ENCODE peak calls at places on chromosomes 7 and 10, in four cellular contexts. One of them, this sample, is unnamed.

GRCh38 chr7:85705076-85705475 is 518.2 kb upstream of the SEMA3D start:
- DNase-seq in PC-9: no peak
- DNase-seq in tibial artery: no peak
- DNase-seq in CD8-positive, alpha-beta T cell: no peak
- DNase-seq in this sample: no peak

GRCh38 chr7:6272481-6273323 is at the start of gene CYTH3:
- DNase-seq in PC-9: peak
- DNase-seq in tibial artery: peak
- DNase-seq in CD8-positive, alpha-beta T cell: peak
- DNase-seq in this sample: peak

GRCh38 chr7:30252885-30253795 is 31.3 kb upstream of the ZNRF2 start:
- DNase-seq in CD8-positive, alpha-beta T cell: no peak
- DNase-seq in tibial artery: peak
- DNase-seq in PC-9: peak
- DNase-seq in this sample: no peak

GRCh38 chr10:15163261-15163864 is 5.1 kb downstream of the NMT2 start:
- DNase-seq in tibial artery: no peak
- DNase-seq in PC-9: no peak
- DNase-seq in CD8-positive, alpha-beta T cell: no peak
- DNase-seq in this sample: no peak

GRCh38 chr7:115825736-115826135 is 204.8 kb downstream of the TFEC start:
- DNase-seq in tibial artery: no peak
- DNase-seq in PC-9: no peak
- DNase-seq in CD8-positive, alpha-beta T cell: no peak
- DNase-seq in this sample: no peak

GRCh38 chr7:100855515-100855914 is 3.0 kb downstream of the SLC12A9 start:
- DNase-seq in PC-9: no peak
- DNase-seq in tibial artery: no peak
- DNase-seq in CD8-positive, alpha-beta T cell: no peak
- DNase-seq in this sample: no peak

GRCh38 chr7:138024765-138025164 is 22.9 kb upstream of the CREB3L2 start:
- DNase-seq in CD8-positive, alpha-beta T cell: no peak
- DNase-seq in PC-9: no peak
- DNase-seq in tibial artery: no peak
- DNase-seq in this sample: no peak

GRCh38 chr10:97570789-97571536 is 1.6 kb upstream of the ANKRD2 start:
- DNase-seq in PC-9: peak
- DNase-seq in CD8-positive, alpha-beta T cell: no peak
- DNase-seq in tibial artery: no peak
- DNase-seq in this sample: no peak

GRCh38 chr7:103010220-103010607 is 64.4 kb downstream of the FBXL13 start:
- DNase-seq in CD8-positive, alpha-beta T cell: no peak
- DNase-seq in tibial artery: no peak
- DNase-seq in PC-9: no peak
- DNase-seq in this sample: no peak

GRCh38 chr7:88694207-88694606 is 65.3 kb upstream of the ZNF804B start:
- DNase-seq in tibial artery: no peak
- DNase-seq in PC-9: no peak
- DNase-seq in CD8-positive, alpha-beta T cell: no peak
- DNase-seq in this sample: no peak

GRCh38 chr7:131948434-131949053 is 392.1 kb upstream of the PODXL start:
- DNase-seq in tibial artery: peak
- DNase-seq in PC-9: peak
- DNase-seq in CD8-positive, alpha-beta T cell: no peak
- DNase-seq in this sample: no peak

GRCh38 chr10:122688293-122688989 is 11.2 kb downstream of the C10orf120 start:
- DNase-seq in PC-9: peak
- DNase-seq in tibial artery: peak
- DNase-seq in CD8-positive, alpha-beta T cell: no peak
- DNase-seq in this sample: no peak

GRCh38 chr7:124246262-124246863 is 213.5 kb upstream of the TMEM229A start:
- DNase-seq in CD8-positive, alpha-beta T cell: no peak
- DNase-seq in PC-9: no peak
- DNase-seq in tibial artery: no peak
- DNase-seq in this sample: no peak

GRCh38 chr10:1939016-1939415 is 201.7 kb upstream of the ADARB2 start:
- DNase-seq in PC-9: no peak
- DNase-seq in CD8-positive, alpha-beta T cell: peak
- DNase-seq in tibial artery: no peak
- DNase-seq in this sample: no peak

GRCh38 chr7:113764401-113765035 is 154.3 kb downstream of the PPP1R3A start:
- DNase-seq in CD8-positive, alpha-beta T cell: no peak
- DNase-seq in tibial artery: no peak
- DNase-seq in PC-9: no peak
- DNase-seq in this sample: no peak

GRCh38 chr7:113086431-113086888 is at the start of gene GPR85:
- DNase-seq in PC-9: peak
- DNase-seq in CD8-positive, alpha-beta T cell: peak
- DNase-seq in tibial artery: peak
- DNase-seq in this sample: peak

GRCh38 chr10:76550806-76551205 is 1086.8 kb downstream of the KCNMA1 start:
- DNase-seq in PC-9: no peak
- DNase-seq in tibial artery: no peak
- DNase-seq in CD8-positive, alpha-beta T cell: no peak
- DNase-seq in this sample: peak

GRCh38 chr7:16421333-16422099 is at the start of gene CRPPA:
- DNase-seq in tibial artery: no peak
- DNase-seq in CD8-positive, alpha-beta T cell: peak
- DNase-seq in PC-9: peak
- DNase-seq in this sample: no peak

GRCh38 chr7:113831509-113831908 is 87.3 kb downstream of the PPP1R3A start:
- DNase-seq in PC-9: no peak
- DNase-seq in tibial artery: no peak
- DNase-seq in CD8-positive, alpha-beta T cell: no peak
- DNase-seq in this sample: no peak

GRCh38 chr7:133770863-133771492 is 356.2 kb upstream of the LRGUK start:
- DNase-seq in PC-9: no peak
- DNase-seq in CD8-positive, alpha-beta T cell: no peak
- DNase-seq in tibial artery: no peak
- DNase-seq in this sample: no peak

GRCh38 chr7:147535619-147536200 is 1054.9 kb upstream of the C7orf33 start:
- DNase-seq in PC-9: no peak
- DNase-seq in CD8-positive, alpha-beta T cell: no peak
- DNase-seq in tibial artery: no peak
- DNase-seq in this sample: no peak

GRCh38 chr10:17426263-17426600 is 28.2 kb downstream of the ST8SIA6 start:
- DNase-seq in tibial artery: no peak
- DNase-seq in PC-9: no peak
- DNase-seq in CD8-positive, alpha-beta T cell: no peak
- DNase-seq in this sample: no peak

GRCh38 chr7:35725280-35725680 is 30.3 kb upstream of the HERPUD2 start:
- DNase-seq in CD8-positive, alpha-beta T cell: peak
- DNase-seq in PC-9: no peak
- DNase-seq in tibial artery: no peak
- DNase-seq in this sample: no peak

GRCh38 chr7:44396931-44397525 is 71.6 kb upstream of the CAMK2B start:
- DNase-seq in PC-9: no peak
- DNase-seq in CD8-positive, alpha-beta T cell: no peak
- DNase-seq in tibial artery: no peak
- DNase-seq in this sample: no peak

GRCh38 chr7:729154-730000 is 2.3 kb upstream of the PRKAR1B start:
- DNase-seq in CD8-positive, alpha-beta T cell: no peak
- DNase-seq in tibial artery: no peak
- DNase-seq in PC-9: no peak
- DNase-seq in this sample: no peak

GRCh38 chr10:59625842-59626522 is 83.7 kb downstream of the SLC16A9 start:
- DNase-seq in CD8-positive, alpha-beta T cell: peak
- DNase-seq in PC-9: peak
- DNase-seq in tibial artery: no peak
- DNase-seq in this sample: peak

GRCh38 chr7:127962589-127963361 is 68.5 kb downstream of the LRRC4 start:
- DNase-seq in tibial artery: no peak
- DNase-seq in PC-9: no peak
- DNase-seq in CD8-positive, alpha-beta T cell: no peak
- DNase-seq in this sample: no peak

GRCh38 chr10:77328272-77328816 is 309.3 kb downstream of the KCNMA1 start:
- DNase-seq in tibial artery: no peak
- DNase-seq in PC-9: peak
- DNase-seq in CD8-positive, alpha-beta T cell: peak
- DNase-seq in this sample: no peak

GRCh38 chr7:113464096-113464855 is 345.9 kb upstream of the SMIM30 start:
- DNase-seq in CD8-positive, alpha-beta T cell: no peak
- DNase-seq in tibial artery: no peak
- DNase-seq in PC-9: no peak
- DNase-seq in this sample: no peak

GRCh38 chr10:114684822-114685209 is 26.7 kb upstream of the ABLIM1 start:
- DNase-seq in PC-9: no peak
- DNase-seq in CD8-positive, alpha-beta T cell: no peak
- DNase-seq in tibial artery: no peak
- DNase-seq in this sample: no peak

GRCh38 chr7:134820295-134820694 is 40.9 kb downstream of the CALD1 start:
- DNase-seq in tibial artery: no peak
- DNase-seq in CD8-positive, alpha-beta T cell: no peak
- DNase-seq in PC-9: no peak
- DNase-seq in this sample: no peak
- H3K27ac ChIP-seq in tibial artery: peak
- H3K27ac ChIP-seq in CD8-positive, alpha-beta T cell: no peak
- H3K27ac ChIP-seq in PC-9: no peak
- H3K27ac ChIP-seq in this sample: peak

DNA sequence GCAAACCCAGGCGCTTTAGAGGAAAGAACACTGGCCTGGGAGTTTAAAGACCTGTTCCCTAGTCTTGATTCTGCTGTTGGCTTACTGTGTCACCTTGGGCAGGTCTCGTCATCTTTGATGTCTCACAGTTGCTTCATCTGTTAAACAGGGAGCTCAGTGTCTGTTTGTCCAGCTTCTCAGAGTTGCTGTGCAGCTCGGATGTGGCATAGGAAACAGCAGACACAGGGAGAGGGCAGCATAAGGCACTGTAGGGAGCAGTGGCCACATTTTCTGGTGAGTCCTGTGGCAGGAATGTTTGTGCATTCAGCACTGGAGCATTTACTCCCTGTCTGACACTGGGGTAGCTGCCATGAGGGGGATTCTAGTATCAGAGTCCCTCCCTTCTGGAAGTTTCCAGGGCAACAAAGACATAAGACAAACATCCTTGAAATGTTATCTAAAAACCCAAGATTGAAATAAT is 2.0 kb downstream of the REPIN1 start:
- DNase-seq in tibial artery: no peak
- DNase-seq in PC-9: no peak
- DNase-seq in CD8-positive, alpha-beta T cell: no peak
- DNase-seq in this sample: no peak
- H3K27ac ChIP-seq in tibial artery: peak
- H3K27ac ChIP-seq in PC-9: no peak
- H3K27ac ChIP-seq in CD8-positive, alpha-beta T cell: no peak
- H3K27ac ChIP-seq in this sample: no peak

GRCh38 chr7:125847055-125847454 is 917.4 kb upstream of the POT1 start:
- DNase-seq in PC-9: no peak
- DNase-seq in CD8-positive, alpha-beta T cell: no peak
- DNase-seq in tibial artery: no peak
- DNase-seq in this sample: no peak
- H3K27ac ChIP-seq in PC-9: no peak
- H3K27ac ChIP-seq in CD8-positive, alpha-beta T cell: no peak
- H3K27ac ChIP-seq in tibial artery: no peak
- H3K27ac ChIP-seq in this sample: no peak

GRCh38 chr10:31583358-31583757 is 264.3 kb downstream of the ZEB1 start:
- DNase-seq in CD8-positive, alpha-beta T cell: no peak
- DNase-seq in PC-9: no peak
- DNase-seq in tibial artery: no peak
- DNase-seq in this sample: no peak
- H3K27ac ChIP-seq in CD8-positive, alpha-beta T cell: no peak
- H3K27ac ChIP-seq in PC-9: peak
- H3K27ac ChIP-seq in tibial artery: no peak
- H3K27ac ChIP-seq in this sample: peak

GRCh38 chr10:101130141-101130540 is 959 bp upstream of the TLX1 start:
- DNase-seq in CD8-positive, alpha-beta T cell: no peak
- DNase-seq in PC-9: no peak
- DNase-seq in tibial artery: no peak
- DNase-seq in this sample: no peak

GRCh38 chr10:101131962-101132635 is 999 bp downstream of the TLX1 start:
- DNase-seq in tibial artery: no peak
- DNase-seq in PC-9: no peak
- DNase-seq in CD8-positive, alpha-beta T cell: no peak
- DNase-seq in this sample: no peak

GRCh38 chr10:101133489-101134298 is 2.6 kb downstream of the TLX1 start:
- DNase-seq in PC-9: no peak
- DNase-seq in CD8-positive, alpha-beta T cell: no peak
- DNase-seq in tibial artery: no peak
- DNase-seq in this sample: no peak

GRCh38 chr10:101132636-101133473 is 1.8 kb downstream of the TLX1 start:
- DNase-seq in PC-9: no peak
- DNase-seq in tibial artery: no peak
- DNase-seq in CD8-positive, alpha-beta T cell: no peak
- DNase-seq in this sample: no peak

GRCh38 chr10:101130984-101131961 is at the start of gene TLX1:
- DNase-seq in tibial artery: no peak
- DNase-seq in PC-9: no peak
- DNase-seq in CD8-positive, alpha-beta T cell: no peak
- DNase-seq in this sample: no peak
- H3K27ac ChIP-seq in tibial artery: no peak
- H3K27ac ChIP-seq in PC-9: no peak
- H3K27ac ChIP-seq in CD8-positive, alpha-beta T cell: no peak
- H3K27ac ChIP-seq in this sample: no peak

DNA sequence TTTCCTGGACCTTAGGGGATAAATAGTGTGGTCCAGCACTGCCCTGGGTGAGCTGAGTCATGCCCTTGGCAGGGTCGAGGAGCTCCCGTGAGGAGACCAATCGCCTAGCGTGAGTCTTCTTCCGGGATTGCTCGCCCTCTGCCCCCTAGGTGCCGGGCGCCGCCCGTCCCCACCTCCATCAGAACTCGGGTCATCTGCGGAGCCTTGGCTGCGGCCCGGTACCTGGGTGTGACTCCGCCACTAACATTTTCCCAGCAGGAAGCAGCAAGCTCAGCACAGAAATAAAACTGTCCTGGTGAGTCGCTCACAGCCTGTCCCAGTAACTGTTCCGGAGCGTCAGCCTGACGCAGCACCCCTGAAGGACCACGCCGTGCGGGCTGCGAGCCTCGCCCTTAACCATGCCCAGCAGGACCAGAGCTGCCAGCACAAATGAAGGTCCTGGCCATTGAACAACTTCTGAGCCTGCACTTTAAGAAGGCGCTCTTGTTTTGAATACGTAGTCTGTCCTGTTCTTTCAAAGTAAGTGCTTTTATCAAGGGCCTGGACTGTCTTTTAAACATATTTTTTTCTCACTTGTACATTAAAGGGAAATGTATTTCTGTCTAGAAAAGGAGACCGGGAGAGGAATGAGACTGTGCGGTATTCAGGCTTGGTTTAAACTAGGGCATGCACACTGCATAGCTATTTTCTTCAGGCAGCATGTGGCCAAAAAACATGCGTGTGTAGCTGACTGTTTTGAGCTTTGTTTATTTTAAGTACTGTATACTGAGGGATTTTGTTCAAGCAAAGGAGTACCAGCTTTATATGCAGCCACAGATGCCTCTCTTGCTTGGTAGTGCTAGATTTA is 136.7 kb downstream of the HECW1 start:
- DNase-seq in CD8-positive, alpha-beta T cell: no peak
- DNase-seq in PC-9: peak
- DNase-seq in tibial artery: no peak
- DNase-seq in this sample: no peak
- H3K27ac ChIP-seq in CD8-positive, alpha-beta T cell: no peak
- H3K27ac ChIP-seq in PC-9: no peak
- H3K27ac ChIP-seq in tibial artery: no peak
- H3K27ac ChIP-seq in this sample: no peak

GRCh38 chr7:98372993-98373392 is 27.9 kb downstream of the BAIAP2L1 start:
- DNase-seq in CD8-positive, alpha-beta T cell: no peak
- DNase-seq in PC-9: no peak
- DNase-seq in tibial artery: no peak
- DNase-seq in this sample: no peak
- H3K27ac ChIP-seq in CD8-positive, alpha-beta T cell: no peak
- H3K27ac ChIP-seq in PC-9: peak
- H3K27ac ChIP-seq in tibial artery: no peak
- H3K27ac ChIP-seq in this sample: no peak

GRCh38 chr10:13707156-13707881 is 120.6 kb downstream of the PRPF18 start:
- DNase-seq in PC-9: peak
- DNase-seq in CD8-positive, alpha-beta T cell: peak
- DNase-seq in tibial artery: peak
- DNase-seq in this sample: peak
- H3K27ac ChIP-seq in PC-9: peak
- H3K27ac ChIP-seq in CD8-positive, alpha-beta T cell: no peak
- H3K27ac ChIP-seq in tibial artery: peak
- H3K27ac ChIP-seq in this sample: peak